ENCODE peak calls at places on chromosomes 7 and 10, in five cellular contexts. G is MM.1S, T is K562, D is GM23248, P is fibroblast of lung. W is an unnamed sample.

GRCh38 chr10:107966817-107967216 is 802.3 kb upstream of the SORCS1 start:
- DNase-seq in G (no peak), T (no peak), D (peak; percentile 53), P (peak; percentile 8), W (no peak)

GRCh38 chr7:127903913-127904705 is 127.1 kb downstream of the LRRC4 start:
- DNase-seq in G (no peak), T (no peak), D (peak; percentile 36), P (no peak), W (no peak)

GRCh38 chr10:44045020-44045419 is 339.9 kb downstream of the CXCL12 start:
- DNase-seq in G (no peak), T (no peak), D (no peak), P (no peak), W (no peak)

GRCh38 chr7:45223728-45224630 is 66.4 kb downstream of the RAMP3 start:
- DNase-seq in G (no peak), T (no peak), D (no peak), P (no peak), W (no peak)

GRCh38 chr10:131549116-131549515 is 237.6 kb upstream of the TCERG1L start:
- DNase-seq in G (no peak), T (no peak), D (no peak), P (no peak), W (no peak)

GRCh38 chr7:81404669-81405068 is 365.2 kb downstream of the HGF start:
- DNase-seq in G (no peak), T (no peak), D (no peak), P (no peak), W (no peak)

GRCh38 chr10:43958964-43959363 is 310.3 kb upstream of the ZNF32 start:
- DNase-seq in G (no peak), T (no peak), D (no peak), P (no peak), W (no peak)

GRCh38 chr10:15745748-15746147 is 26.0 kb upstream of the ITGA8 start:
- DNase-seq in G (no peak), T (no peak), D (peak; percentile 52), P (peak; percentile 93), W (no peak)

GRCh38 chr7:92808006-92808405 is 28.4 kb downstream of the CDK6 start:
- DNase-seq in G (no peak), T (no peak), D (peak; percentile 76), P (peak; percentile 52), W (peak; percentile 42)

GRCh38 chr10:123573236-123574147 is 92.7 kb upstream of the GPR26 start:
- DNase-seq in G (peak; percentile 45), T (peak; percentile 63), D (peak; percentile 36), P (no peak), W (no peak)

GRCh38 chr10:130378556-130379400 is 242.6 kb downstream of the GLRX3 start:
- DNase-seq in G (no peak), T (peak; percentile 25), D (no peak), P (no peak), W (no peak)

GRCh38 chr10:132851451-132851850 is 65.5 kb upstream of the NKX6-2 start:
- DNase-seq in G (no peak), T (no peak), D (no peak), P (no peak), W (no peak)

GRCh38 chr7:3300651-3301471 is at the start of gene SDK1:
- DNase-seq in G (peak; percentile 77), T (peak; percentile 86), D (peak; percentile 84), P (peak; percentile 93), W (no peak)

GRCh38 chr7:151244156-151244870 is 4.2 kb downstream of the SMARCD3 start:
- DNase-seq in G (peak; percentile 61), T (peak; percentile 88), D (peak; percentile 68), P (peak; percentile 60), W (no peak)

GRCh38 chr7:81140206-81140605 is 221.4 kb upstream of the SEMA3C start:
- DNase-seq in G (no peak), T (no peak), D (no peak), P (no peak), W (no peak)

GRCh38 chr10:80452069-80452468 is 2.0 kb upstream of the TSPAN14 start:
- DNase-seq in G (no peak), T (no peak), D (no peak), P (no peak), W (no peak)

GRCh38 chr10:69641261-69641980 is 11.4 kb downstream of the FAM241B start:
- DNase-seq in G (no peak), T (no peak), D (peak; percentile 12), P (no peak), W (no peak)

GRCh38 chr10:64813391-64813790 is 1292.2 kb downstream of the REEP3 start:
- DNase-seq in G (no peak), T (no peak), D (no peak), P (no peak), W (no peak)

GRCh38 chr7:150736864-150737263 is 354 bp upstream of the GIMAP5 start:
- DNase-seq in G (no peak), T (no peak), D (no peak), P (no peak), W (no peak)

GRCh38 chr7:57868771-57869483 is 418.9 kb downstream of the ZNF716 start:
- DNase-seq in G (no peak), T (peak; percentile 1), D (peak; percentile 52), P (no peak), W (no peak)

GRCh38 chr7:151123485-151124204 is 37.4 kb downstream of the AGAP3 start:
- DNase-seq in G (peak; percentile 82), T (peak; percentile 95), D (peak; percentile 82), P (peak; percentile 79), W (no peak)

GRCh38 chr7:19397917-19398316 is 252.7 kb upstream of the FERD3L start:
- DNase-seq in G (peak; percentile 16), T (no peak), D (no peak), P (peak; percentile 63), W (no peak)

GRCh38 chr7:151351967-151352366 is 10.4 kb downstream of the NUB1 start:
- DNase-seq in G (no peak), T (no peak), D (no peak), P (no peak), W (no peak)

GRCh38 chr10:29554660-29555059 is 80.1 kb downstream of the SVIL start:
- DNase-seq in G (no peak), T (no peak), D (peak; percentile 69), P (no peak), W (no peak)

GRCh38 chr10:34698979-34699378 is 116.1 kb downstream of the PARD3 start:
- DNase-seq in G (no peak), T (no peak), D (peak; percentile 76), P (peak; percentile 44), W (no peak)

DNA sequence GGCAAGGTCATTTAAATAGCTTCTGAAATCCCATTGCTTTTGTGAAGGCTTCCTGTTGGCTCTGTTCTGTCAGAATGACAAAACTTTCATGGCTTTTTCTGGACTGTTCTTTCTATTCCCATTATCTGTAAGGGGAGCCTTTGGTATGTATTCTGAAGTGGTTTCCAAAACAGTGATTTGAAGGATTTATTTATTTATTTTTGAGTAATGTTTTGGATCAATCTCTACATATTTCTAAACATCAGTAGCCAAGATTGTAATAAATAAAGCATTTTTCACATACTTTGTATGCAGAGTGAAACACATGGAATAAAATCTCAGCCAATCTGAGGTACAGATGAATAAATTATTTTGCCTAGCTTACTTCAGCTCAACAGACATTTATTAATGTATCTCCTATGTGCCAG is 121.1 kb downstream of the BBS9 start:
- DNase-seq in G (no peak), T (no peak), D (peak; percentile 66), P (peak; percentile 74), W (no peak)
- H3K9ac ChIP-seq in G (no peak overlapping the region), T (no peak overlapping the region), D (no peak overlapping the region), P (no peak overlapping the region), W (no peak overlapping the region)

GRCh38 chr10:101134299-101135127 is 3.4 kb downstream of the TLX1 start:
- DNase-seq in G (no peak), T (no peak), D (peak; percentile 38), P (no peak), W (no peak)

GRCh38 chr10:101136007-101136707 is 5.1 kb downstream of the TLX1 start:
- DNase-seq in G (no peak), T (peak; percentile 25), D (no peak), P (no peak), W (no peak)

GRCh38 chr10:101133489-101134298 is 2.6 kb downstream of the TLX1 start:
- DNase-seq in G (no peak), T (no peak), D (no peak), P (no peak), W (no peak)

GRCh38 chr10:101136708-101137121 is 5.6 kb downstream of the TLX1 start:
- DNase-seq in G (no peak), T (no peak), D (no peak), P (no peak), W (no peak)

GRCh38 chr10:101135151-101136006 is 4.3 kb downstream of the TLX1 start:
- DNase-seq in G (no peak), T (no peak), D (no peak), P (no peak), W (no peak)
- TF ChIP-seq EZH2 in G (no peak), T (no peak), D (peak; percentile 36), P (no peak), W (no peak)

GRCh38 chr10:119349341-119349740 is 142.0 kb downstream of the GRK5 start:
- DNase-seq in G (no peak), T (no peak), D (no peak), P (no peak), W (no peak)
- H3K9ac ChIP-seq in G (no peak overlapping the region), T (no peak overlapping the region), D (no peak overlapping the region), P (no peak overlapping the region), W (no peak overlapping the region)

GRCh38 chr10:21516270-21517131 is 9.0 kb downstream of the SKIDA1 start:
- DNase-seq in G (peak; percentile 73), T (peak; percentile 51), D (peak; percentile 85), P (peak; percentile 78), W (no peak)
- TF ChIP-seq EZH2 in G (no peak), T (no peak), D (no peak), P (no peak), W (no peak)

DNA sequence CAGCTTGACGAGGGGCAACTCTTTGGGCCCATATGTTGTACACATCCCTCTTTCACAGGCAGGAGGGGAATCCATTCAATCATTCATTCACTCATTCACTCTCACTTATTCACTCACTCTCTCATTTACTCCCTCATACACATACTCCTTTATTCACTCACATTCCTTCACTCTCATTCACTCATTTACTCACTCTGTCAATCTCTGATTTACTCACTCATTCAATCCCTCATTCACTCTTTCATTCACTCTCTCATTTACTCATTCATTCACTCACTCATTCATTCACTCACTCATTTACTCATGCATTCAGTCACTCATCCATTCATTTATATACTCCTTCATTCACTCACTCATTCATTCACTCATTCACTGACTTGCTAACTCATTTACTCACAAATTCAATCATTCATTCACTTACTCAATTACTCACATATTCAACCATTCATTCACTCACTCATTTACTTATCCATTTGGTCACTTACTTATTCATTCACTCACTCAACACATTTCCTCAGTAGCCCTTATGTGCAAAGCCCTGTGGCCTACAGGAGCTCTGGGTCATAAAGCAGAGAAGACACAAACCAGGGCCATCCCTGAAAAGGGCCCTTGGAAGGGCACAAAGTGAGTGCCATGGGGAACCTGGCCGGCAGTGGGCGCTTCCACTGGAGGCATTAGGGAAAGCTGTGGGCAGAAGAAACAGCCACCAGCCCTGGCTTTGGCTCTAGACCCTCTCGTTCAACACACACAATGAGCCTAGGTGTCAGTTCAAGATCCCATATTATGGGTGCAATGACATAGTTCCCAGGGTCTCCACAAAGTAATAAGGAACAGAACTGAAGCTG is 26.0 kb downstream of the HIP1 start:
- DNase-seq in G (no peak), T (no peak), D (no peak), P (no peak), W (no peak)
- H3K9ac ChIP-seq in G (peak overlapping the region; percentile 20), T (no peak overlapping the region), D (peak overlapping the region; percentile 55), P (no peak overlapping the region), W (no peak overlapping the region)

W was measured in SK-N-MC.